ENCODE peak calls at places on chromosomes 5 and 9, in five cellular contexts. A is GM23338, J is heart left ventricle, Q is SJSA1, V is GM23248. D is an unnamed sample. For H3K27me3, H3K4me1 and H3K36me3, the result is how much of the 10 kb centered on the place peaks cover.

GRCh38 chr9:124482431-124483031 is 24.7 kb downstream of the NR5A1 start:
- DNase-seq in A (peak), J (no peak), Q (no peak), V (no peak), D (no peak)

GRCh38 chr9:17837931-17838330 is 259.1 kb downstream of the SH3GL2 start:
- DNase-seq in A (peak), J (no peak), Q (no peak), V (no peak), D (no peak)

GRCh38 chr5:36724429-36725332 is 118.3 kb downstream of the SLC1A3 start:
- DNase-seq in A (peak), J (peak), Q (no peak), V (no peak), D (peak)

GRCh38 chr9:18566125-18566524 is 92.2 kb downstream of the ADAMTSL1 start:
- DNase-seq in A (no peak), J (no peak), Q (peak), V (peak), D (no peak)

GRCh38 chr9:27787941-27788340 is 214.7 kb upstream of the C9orf72 start:
- DNase-seq in A (peak), J (no peak), Q (no peak), V (no peak), D (no peak)

GRCh38 chr5:113606298-113607134 is 93.0 kb downstream of the YTHDC2 start:
- DNase-seq in A (peak), J (peak), Q (peak), V (peak), D (peak)

GRCh38 chr9:84711936-84712335 is 42.4 kb downstream of the NTRK2 start:
- DNase-seq in A (no peak), J (no peak), Q (peak), V (peak), D (no peak)

GRCh38 chr5:113003763-113004162 is 27.2 kb downstream of the DCP2 start:
- DNase-seq in A (no peak), J (no peak), Q (no peak), V (no peak), D (no peak)

GRCh38 chr5:53167836-53168235 is 58.3 kb upstream of the MOCS2 start:
- DNase-seq in A (no peak), J (peak), Q (no peak), V (peak), D (no peak)

GRCh38 chr9:36319806-36320205 is 61.6 kb upstream of the GNE start:
- DNase-seq in A (no peak), J (no peak), Q (no peak), V (peak), D (peak)

GRCh38 chr9:91427873-91428272 is 4.2 kb upstream of the NFIL3 start:
- DNase-seq in A (no peak), J (no peak), Q (no peak), V (peak), D (no peak)

GRCh38 chr5:33482335-33482734 is 41.6 kb downstream of the TARS1 start:
- DNase-seq in A (peak), J (no peak), Q (no peak), V (no peak), D (no peak)

GRCh38 chr5:43369651-43370050 is 42.5 kb downstream of the CCL28 start:
- DNase-seq in A (no peak), J (no peak), Q (no peak), V (peak), D (no peak)

GRCh38 chr5:88940712-88941111 is 57.7 kb upstream of the MEF2C start:
- DNase-seq in A (no peak), J (no peak), Q (no peak), V (peak), D (no peak)

GRCh38 chr5:78482948-78483347 is 122.5 kb downstream of the SCAMP1 start:
- DNase-seq in A (no peak), J (no peak), Q (no peak), V (no peak), D (no peak)

GRCh38 chr5:125486634-125487033 is 740.2 kb upstream of the ZNF608 start:
- DNase-seq in A (no peak), J (no peak), Q (peak), V (peak), D (no peak)

GRCh38 chr9:129677456-129677855 is 12.0 kb downstream of the PRRX2 start:
- DNase-seq in A (no peak), J (no peak), Q (no peak), V (no peak), D (no peak)

GRCh38 chr9:129678844-129679243 is 13.4 kb downstream of the PRRX2 start:
- DNase-seq in A (no peak), J (no peak), Q (no peak), V (no peak), D (no peak)

GRCh38 chr9:129675656-129676055 is 10.2 kb downstream of the PRRX2 start:
- DNase-seq in A (no peak), J (no peak), Q (no peak), V (peak), D (no peak)

GRCh38 chr9:129676287-129676686 is 10.8 kb downstream of the PRRX2 start:
- DNase-seq in A (no peak), J (no peak), Q (no peak), V (no peak), D (no peak)

DNA sequence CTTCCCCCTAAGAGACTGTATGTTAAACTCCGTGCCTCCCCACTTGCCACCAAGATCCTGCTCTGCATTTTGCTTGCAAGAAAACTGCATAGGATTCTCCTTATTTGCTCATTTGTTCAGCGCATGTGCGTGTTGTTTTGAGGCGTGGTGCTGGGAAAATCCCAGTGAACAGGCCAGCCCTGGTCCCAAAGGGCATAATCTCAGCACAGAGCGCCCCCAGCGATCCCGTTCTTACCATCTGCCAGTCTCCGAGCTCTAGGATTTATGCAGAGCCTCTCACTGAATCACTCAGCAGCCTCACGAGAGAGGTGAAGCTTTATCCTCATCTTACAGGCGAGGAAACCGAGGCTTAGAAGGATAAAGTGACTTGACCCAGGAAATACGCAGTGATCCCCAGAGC is 11.5 kb downstream of the PRRX2 start:
- DNase-seq in A (no peak), J (no peak), Q (no peak), V (peak), D (no peak)
- H3K27me3 ChIP-seq in A (under half), J (under half), Q (under half), V (under half), D (under half)

GRCh38 chr5:145245354-145245753 is 589.8 kb downstream of the PRELID2 start:
- DNase-seq in A (peak), J (no peak), Q (peak), V (peak), D (no peak)

GRCh38 chr5:145243016-145243415 is 592.1 kb downstream of the PRELID2 start:
- DNase-seq in A (no peak), J (no peak), Q (no peak), V (no peak), D (no peak)

GRCh38 chr5:145246379-145246778 is 588.8 kb downstream of the PRELID2 start:
- DNase-seq in A (no peak), J (no peak), Q (no peak), V (no peak), D (no peak)

GRCh38 chr5:145244251-145244650 is 590.9 kb downstream of the PRELID2 start:
- DNase-seq in A (no peak), J (no peak), Q (peak), V (no peak), D (no peak)

DNA sequence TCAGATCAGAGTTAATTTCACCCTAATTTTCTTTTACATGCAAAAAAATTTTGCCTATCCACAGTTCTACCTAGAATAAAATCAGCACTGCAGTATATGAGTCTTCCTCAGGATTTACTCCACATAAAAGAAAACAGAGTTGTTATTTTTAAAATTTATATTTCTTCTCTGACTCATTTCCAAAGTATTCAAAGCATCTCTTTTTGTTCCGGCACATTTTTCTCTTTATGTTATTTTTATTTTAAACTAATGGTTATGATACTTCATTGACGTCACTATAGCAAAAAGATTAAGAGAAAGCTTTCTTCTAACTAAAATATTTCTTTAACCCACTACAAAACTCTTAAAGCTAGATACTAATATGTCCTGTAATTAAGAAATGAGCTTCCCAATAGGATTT is 590.4 kb downstream of the PRELID2 start:
- DNase-seq in A (no peak), J (no peak), Q (peak), V (peak), D (no peak)
- H3K4me1 ChIP-seq in A (under half), J (under half), Q (under half), V (under half), D (under half)

GRCh38 chr5:181235323-181235688 is 8.4 kb downstream of the RACK1 start:
- DNase-seq in A (no peak), J (no peak), Q (no peak), V (no peak), D (no peak)

GRCh38 chr5:181234116-181234454 is 9.6 kb downstream of the RACK1 start:
- DNase-seq in A (no peak), J (no peak), Q (no peak), V (no peak), D (no peak)

GRCh38 chr5:181234455-181235306 is 9.0 kb downstream of the RACK1 start:
- DNase-seq in A (peak), J (no peak), Q (peak), V (no peak), D (no peak)

GRCh38 chr5:181232593-181232992 is 9.5 kb downstream of the TRIM41 start:
- DNase-seq in A (no peak), J (no peak), Q (no peak), V (peak), D (no peak)

GRCh38 chr5:181233436-181234115 is 10.1 kb downstream of the RACK1 start:
- DNase-seq in A (no peak), J (no peak), Q (no peak), V (no peak), D (no peak)
- H3K36me3 ChIP-seq in A (under half), J (under half), Q (half or more), V (under half), D (half or more)

GRCh38 chr5:170885281-170885680 is 23.5 kb downstream of the RANBP17 start:
- DNase-seq in A (no peak), J (no peak), Q (no peak), V (peak), D (no peak)
- H3K27me3 ChIP-seq in A (under half), J (under half), Q (under half), V (under half), D (under half)

GRCh38 chr9:131629827-131630205 is 84.5 kb downstream of the PRRT1B start:
- DNase-seq in A (no peak), J (no peak), Q (no peak), V (no peak), D (no peak)
- H3K4me1 ChIP-seq in A (under half), J (under half), Q (under half), V (under half), D (under half)

GRCh38 chr9:33340186-33340585 is 49.9 kb downstream of the NFX1 start:
- DNase-seq in A (peak), J (no peak), Q (no peak), V (no peak), D (no peak)
- H3K36me3 ChIP-seq in A (half or more), J (under half), Q (under half), V (half or more), D (under half)

DNA sequence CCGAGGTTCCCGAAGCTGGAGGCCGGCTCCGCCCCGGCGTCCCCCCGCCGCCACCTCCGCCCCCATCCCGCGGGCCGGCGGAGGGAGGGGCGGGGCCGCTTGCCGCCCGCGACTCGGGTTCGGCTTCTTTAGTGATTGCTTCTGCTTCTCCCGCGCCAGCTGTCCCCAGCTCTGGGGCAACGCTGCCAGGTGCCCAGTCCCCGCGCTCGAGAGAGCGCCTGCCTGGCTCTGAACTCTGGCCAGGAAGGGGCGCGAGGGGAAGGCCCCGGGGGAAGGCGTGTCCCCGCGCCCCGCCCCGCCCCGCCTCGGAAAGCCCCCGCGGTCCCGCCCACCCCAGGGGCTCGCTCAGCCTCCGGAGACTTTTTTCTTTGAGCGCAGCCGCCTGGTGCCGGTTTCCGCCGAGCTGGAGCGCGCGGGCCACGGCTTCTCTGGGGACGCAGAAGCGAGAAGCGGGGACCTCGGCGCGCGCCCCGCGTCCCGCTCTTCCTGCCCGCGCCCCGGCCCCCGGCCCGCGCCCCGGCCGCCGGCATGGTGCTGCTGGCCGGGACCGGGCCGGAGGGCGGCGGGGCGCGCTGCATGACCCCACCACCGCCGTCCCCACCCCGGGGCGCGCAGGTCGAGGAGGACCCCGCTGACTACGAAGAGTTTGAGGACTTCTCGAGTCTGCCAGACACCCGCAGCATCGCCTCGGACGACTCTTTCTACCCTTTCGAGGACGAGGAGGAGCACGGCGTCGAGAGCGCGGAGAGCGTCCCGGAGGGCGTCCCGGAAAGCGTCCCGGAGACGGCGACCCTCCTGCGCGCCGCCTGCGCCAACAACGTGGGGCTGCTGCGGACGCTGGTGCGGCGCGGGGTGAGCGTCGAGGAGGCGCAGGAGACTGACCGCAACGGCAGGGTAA is at the start of gene ANKRD33B:
- DNase-seq in A (peak), J (peak), Q (peak), V (peak), D (peak)
- H3K27me3 ChIP-seq in A (half or more), J (under half), Q (under half), V (under half), D (under half)